ENCODE peak calls at places on chromosomes 11 and 22, in ten cellular contexts. B, X, C, P, G, Q, N, T, M and W are unnamed samples. For H3K36me3, the result is how much of the 10 kb centered on the place peaks cover.

GRCh38 chr22:43042101-43042780 is 27.3 kb upstream of the PACSIN2 start:
- DNase-seq in C (no peak), Q (peak), N (no peak), G (peak), T (no peak), P (no peak), X (no peak), B (no peak), M (no peak), W (no peak)

GRCh38 chr11:111733655-111734088 is 32.5 kb downstream of the PPP2R1B start:
- DNase-seq in C (no peak), P (no peak), G (no peak), X (no peak), M (peak), N (peak), Q (no peak), B (peak), T (no peak), W (peak)

GRCh38 chr22:50101870-50102565 is 12.2 kb downstream of the MOV10L1 start:
- DNase-seq in T (no peak), B (no peak), M (no peak), N (no peak), P (no peak), X (no peak), C (no peak), G (no peak), Q (no peak), W (no peak)

GRCh38 chr22:44916281-44917231 is 93.2 kb downstream of the PHF21B start:
- DNase-seq in P (no peak), Q (no peak), T (peak), X (peak), G (no peak), B (peak), M (peak), N (peak), C (no peak), W (peak)

GRCh38 chr22:42976131-42976530 is 38.8 kb downstream of the PACSIN2 start:
- DNase-seq in P (no peak), M (no peak), X (no peak), C (no peak), N (peak), B (no peak), T (peak), Q (no peak), G (no peak), W (no peak)

GRCh38 chr11:69129647-69130046 is 26.1 kb upstream of the SMIM38 start:
- DNase-seq in Q (no peak), T (peak), B (peak), P (no peak), X (peak), N (no peak), M (peak), C (no peak), G (no peak), W (peak)

GRCh38 chr11:105168457-105168856 is 28.9 kb upstream of the CARD18 start:
- DNase-seq in C (no peak), Q (peak), M (no peak), T (no peak), X (no peak), P (no peak), B (no peak), G (peak), N (no peak), W (no peak)

GRCh38 chr11:20337526-20338154 is 25.9 kb upstream of the HTATIP2 start:
- DNase-seq in C (peak), T (no peak), M (no peak), G (peak), B (no peak), X (no peak), Q (peak), N (no peak), P (peak), W (no peak)

GRCh38 chr11:13429288-13429687 is 33.7 kb downstream of the BTBD10 start:
- DNase-seq in P (no peak), T (no peak), X (no peak), C (no peak), B (no peak), N (no peak), Q (no peak), M (no peak), G (no peak), W (no peak)

GRCh38 chr11:102783016-102783415 is 2.6 kb upstream of the MMP10 start:
- DNase-seq in T (no peak), B (no peak), P (no peak), M (no peak), X (no peak), C (no peak), G (no peak), N (no peak), Q (peak), W (no peak)

GRCh38 chr11:120471131-120471530 is 40.4 kb upstream of the GRIK4 start:
- DNase-seq in C (no peak), M (no peak), G (peak), T (no peak), B (no peak), N (no peak), Q (peak), P (no peak), X (no peak), W (no peak)

GRCh38 chr22:34992672-34993071 is 73.3 kb upstream of the ISX start:
- DNase-seq in P (no peak), X (no peak), C (no peak), M (no peak), T (no peak), B (no peak), Q (no peak), G (no peak), N (no peak), W (no peak)

GRCh38 chr11:15968461-15969130 is 387.8 kb downstream of the SOX6 start:
- DNase-seq in Q (peak), P (no peak), G (no peak), C (no peak), B (no peak), T (no peak), N (no peak), M (no peak), X (no peak), W (no peak)

GRCh38 chr11:45105233-45105992 is 41.0 kb upstream of the PRDM11 start:
- DNase-seq in X (peak), G (peak), N (no peak), T (peak), Q (peak), P (peak), M (peak), C (peak), B (peak), W (peak)

GRCh38 chr11:128553662-128554392 is 33.5 kb downstream of the ETS1 start:
- DNase-seq in X (no peak), M (no peak), P (no peak), C (no peak), B (no peak), N (no peak), G (peak), Q (no peak), T (no peak), W (no peak)

GRCh38 chr22:49962751-49963646 is 2.4 kb downstream of the PIM3 start:
- DNase-seq in B (peak), G (no peak), T (peak), X (peak), N (peak), P (no peak), M (peak), C (peak), Q (no peak), W (peak)

GRCh38 chr11:30984442-30984816 is 385.1 kb downstream of the DCDC1 start:
- DNase-seq in B (no peak), N (no peak), C (no peak), G (peak), Q (peak), P (no peak), T (no peak), M (no peak), X (no peak), W (no peak)

GRCh38 chr22:37909756-37910155 is 3.7 kb downstream of the MICALL1 start:
- DNase-seq in P (no peak), M (no peak), G (no peak), T (no peak), X (no peak), C (no peak), B (no peak), Q (no peak), N (no peak), W (no peak)

GRCh38 chr11:2529173-2529572 is 84.4 kb downstream of the KCNQ1 start:
- DNase-seq in P (no peak), N (no peak), B (peak), G (no peak), T (peak), X (no peak), M (no peak), C (no peak), Q (no peak), W (no peak)

GRCh38 chr11:64250875-64251721 is at the start of gene PLCB3:
- DNase-seq in N (no peak), B (peak), C (peak), X (peak), M (peak), Q (peak), G (no peak), P (peak), T (peak), W (peak)

GRCh38 chr11:5486421-5486820 is 2.1 kb upstream of the OR52D1 start:
- DNase-seq in G (no peak), P (no peak), B (no peak), T (no peak), C (no peak), M (no peak), X (no peak), N (no peak), Q (no peak), W (no peak)

GRCh38 chr22:28063656-28064055 is 144.6 kb upstream of the PITPNB start:
- DNase-seq in Q (no peak), C (no peak), G (no peak), M (no peak), X (no peak), N (no peak), T (no peak), B (no peak), P (no peak), W (no peak)

GRCh38 chr11:118180300-118180703 is 3.9 kb upstream of the SCN2B start:
- DNase-seq in M (no peak), X (peak), B (no peak), T (no peak), P (peak), N (peak), C (no peak), G (no peak), Q (peak), W (no peak)

GRCh38 chr11:118609380-118610219 is 2.2 kb downstream of the PHLDB1 start:
- DNase-seq in G (peak), B (peak), X (no peak), P (no peak), C (peak), Q (no peak), T (no peak), N (peak), M (peak), W (no peak)

GRCh38 chr11:79025622-79026021 is 415.2 kb downstream of the TENM4 start:
- DNase-seq in X (no peak), B (no peak), M (no peak), N (no peak), P (no peak), G (no peak), C (no peak), Q (no peak), T (no peak), W (no peak)

GRCh38 chr11:125075900-125076317 is 12.8 kb downstream of the SLC37A2 start:
- DNase-seq in C (no peak), P (no peak), G (no peak), N (peak), M (no peak), T (peak), B (no peak), Q (peak), X (no peak), W (no peak)

GRCh38 chr22:46379301-46379930 is 43.9 kb downstream of the TRMU start:
- DNase-seq in M (peak), X (peak), P (no peak), G (no peak), N (no peak), T (no peak), C (no peak), B (no peak), Q (no peak), W (no peak)

GRCh38 chr11:94922675-94923347 is 50.5 kb downstream of the CWC15 start:
- DNase-seq in G (no peak), Q (no peak), M (no peak), N (no peak), T (no peak), P (no peak), B (no peak), C (no peak), X (no peak), W (no peak)

GRCh38 chr11:36304349-36304748 is 8.3 kb downstream of the PRR5L start:
- DNase-seq in P (no peak), N (no peak), Q (no peak), T (no peak), X (no peak), M (no peak), G (peak), B (no peak), C (no peak), W (no peak)

GRCh38 chr11:119169272-119169719 is 771 bp downstream of the NLRX1 start:
- DNase-seq in T (no peak), G (no peak), P (peak), Q (peak), C (peak), B (peak), N (no peak), X (peak), M (no peak), W (peak)

GRCh38 chr22:50170453-50171318 is at the start of gene PANX2:
- DNase-seq in Q (no peak), P (peak), C (no peak), X (peak), G (no peak), T (no peak), B (peak), N (no peak), M (peak), W (no peak)

GRCh38 chr11:86947541-86947940 is 7.7 kb downstream of the FZD4 start:
- DNase-seq in X (no peak), Q (peak), C (no peak), P (no peak), N (no peak), T (no peak), G (peak), M (no peak), B (no peak), W (no peak)

GRCh38 chr11:12893787-12894672 is 115.1 kb upstream of the RASSF10 start:
- DNase-seq in P (peak), Q (peak), M (no peak), X (no peak), N (peak), T (peak), B (no peak), G (peak), C (no peak), W (peak)

GRCh38 chr11:59208956-59209355 is 3.8 kb downstream of the MPEG1 start:
- DNase-seq in X (no peak), N (no peak), M (no peak), Q (peak), T (no peak), B (no peak), C (no peak), P (no peak), G (peak), W (no peak)

GRCh38 chr11:60951611-60951908 is 416 bp downstream of the SLC15A3 start:
- DNase-seq in T (no peak), B (no peak), Q (no peak), C (no peak), N (no peak), M (no peak), X (no peak), P (no peak), G (no peak), W (no peak)
- H3K4me3 ChIP-seq in T (peak), B (peak), Q (no peak), C (peak), N (peak), M (peak), X (peak), P (no peak), G (peak), W (peak)

DNA sequence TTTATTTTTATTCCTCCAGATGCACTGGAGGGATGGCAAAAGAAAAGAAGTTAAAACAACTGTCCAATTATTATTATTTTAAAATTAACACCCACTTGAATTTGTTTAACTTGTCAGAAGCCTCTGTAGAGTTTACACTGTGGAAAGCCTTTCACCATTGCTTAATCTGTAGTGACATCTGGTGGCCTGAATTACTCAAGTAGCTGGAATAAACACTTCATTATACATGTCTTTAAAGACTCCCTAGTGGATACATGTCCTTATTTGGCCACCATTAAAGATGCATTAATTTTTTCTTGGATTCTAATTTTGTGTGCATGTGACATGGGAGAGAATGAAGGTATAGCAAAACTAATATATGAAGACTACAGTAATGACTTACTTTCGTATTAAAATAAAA is 1496.5 kb downstream of the FAM181B start:
- DNase-seq in B (no peak), N (no peak), T (no peak), X (no peak), C (no peak), M (no peak), Q (peak), P (peak), G (peak), W (no peak)
- TF ChIP-seq CTCF in B (peak), N (no peak), T (no peak), X (peak), C (peak), M (peak), Q (no peak), P (no peak), G (peak), W (peak)

GRCh38 chr11:72100009-72100408 is 3.1 kb downstream of the LAMTOR1 start:
- DNase-seq in C (no peak), T (no peak), M (no peak), G (no peak), P (no peak), N (no peak), B (no peak), X (no peak), Q (no peak), W (no peak)
- H3K36me3 ChIP-seq in C (under half), T (under half), M (under half), G (under half), P (under half), N (under half), B (under half), X (half or more), Q (under half), W (under half)

DNA sequence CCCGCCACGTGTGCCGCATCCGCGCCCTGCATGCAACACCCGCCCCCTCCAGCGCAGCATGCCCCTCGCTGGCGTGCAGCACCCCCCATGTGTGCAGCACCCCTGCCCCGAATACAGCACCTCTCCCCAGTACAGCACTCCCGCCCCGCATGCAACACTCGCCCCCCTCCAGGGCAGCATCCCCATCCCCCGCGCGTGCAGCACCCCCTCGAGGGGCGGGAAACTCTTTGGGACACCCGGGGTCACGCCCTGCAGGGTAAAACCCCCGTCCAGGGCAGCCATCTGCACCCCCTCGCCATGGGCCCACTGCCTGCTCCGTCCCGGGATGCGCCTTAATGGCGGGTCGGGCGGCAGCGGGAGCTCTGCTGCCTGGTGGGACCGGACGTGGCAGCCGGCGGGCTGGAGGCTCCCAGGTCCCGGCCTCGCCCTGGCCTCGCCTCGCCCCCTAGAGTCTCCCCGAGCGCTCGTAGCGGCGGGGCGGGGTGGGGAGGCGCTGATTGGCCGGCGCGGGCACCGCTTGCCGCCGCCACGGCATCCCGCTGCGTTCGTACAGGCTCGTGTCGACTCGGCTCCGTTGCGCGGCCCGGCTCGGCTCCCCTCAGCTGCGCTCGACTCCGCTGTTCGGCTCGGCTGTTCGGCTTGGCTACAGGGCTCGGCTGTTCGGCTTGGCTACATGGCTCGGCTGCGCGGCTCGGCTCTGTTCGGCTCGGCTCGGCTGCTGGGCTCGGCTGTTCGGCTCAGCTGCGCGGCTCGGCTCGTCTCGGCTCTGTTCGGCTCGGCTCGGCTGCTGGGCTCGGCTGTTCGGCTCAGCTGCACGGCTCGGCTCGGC is 417 bp upstream of the BRSK2 start:
- DNase-seq in P (peak), B (peak), Q (peak), X (peak), G (peak), T (peak), N (peak), M (peak), C (peak), W (peak)
- H3K4me3 ChIP-seq in P (peak), B (peak), Q (peak), X (peak), G (peak), T (peak), N (peak), M (peak), C (peak), W (peak)

GRCh38 chr11:57490456-57491248 is 24.9 kb downstream of the SLC43A1 start:
- DNase-seq in N (no peak), T (no peak), G (peak), P (no peak), Q (peak), M (no peak), X (no peak), B (no peak), C (no peak), W (no peak)
- TF ChIP-seq CTCF in N (no peak), T (no peak), G (no peak), P (no peak), Q (no peak), M (no peak), X (no peak), B (no peak), C (no peak), W (no peak)